ENCODE peak calls at places on chromosomes 5 and 9, in nine cellular contexts. Q is adrenal gland, R is heart left ventricle, H is transverse colon, E is HepG2, I is thyroid gland, D is A549, Y is H1, U is stomach. S is an unnamed sample.
A peak's percentile ranks its signal among the peaks of the same experiment; 100 is the strongest.

GRCh38 chr5:65142511-65143011 is 339.2 kb downstream of the ADAMTS6 start:
- DNase-seq in D (peak; percentile 11), E (no peak), Q (no peak), Y (peak; percentile 21), H (no peak), R (no peak), I (no peak), U (no peak), S (no peak)

GRCh38 chr5:13976867-13977479 is 32.5 kb upstream of the DNAH5 start:
- DNase-seq in D (peak; percentile 49), Y (no peak), Q (no peak), I (no peak), R (no peak), H (no peak), U (no peak), E (peak; percentile 15), S (no peak)

GRCh38 chr5:180172447-180173197 is 36.4 kb downstream of the RASGEF1C start:
- DNase-seq in Y (no peak), Q (peak; percentile 63), I (no peak), U (no peak), R (peak; percentile 41), E (peak; percentile 73), H (no peak), D (no peak), S (peak; percentile 73)

GRCh38 chr9:35489313-35490154 is at the start of gene RUSC2:
- DNase-seq in Q (peak; percentile 85), E (peak; percentile 75), H (peak; percentile 76), D (peak; percentile 91), Y (peak; percentile 61), I (peak; percentile 87), U (peak; percentile 78), R (peak; percentile 89), S (peak; percentile 87)

GRCh38 chr5:132391247-132391646 is 21.7 kb downstream of the SLC22A5 start:
- DNase-seq in Q (no peak), Y (no peak), D (no peak), R (no peak), H (no peak), U (no peak), I (no peak), E (no peak), S (no peak)

GRCh38 chr9:12784461-12785250 is 9.8 kb downstream of the LURAP1L start:
- DNase-seq in E (peak; percentile 96), Y (no peak), I (peak; percentile 55), U (peak; percentile 64), Q (peak; percentile 72), D (peak; percentile 98), H (peak; percentile 42), R (no peak), S (no peak)

GRCh38 chr9:134971196-134971595 is 53.5 kb upstream of the FCN1 start:
- DNase-seq in D (no peak), Y (no peak), R (peak; percentile 3), U (no peak), H (no peak), I (no peak), E (no peak), Q (no peak), S (no peak)

GRCh38 chr9:96048954-96049831 is 173.7 kb downstream of the ERCC6L2 start:
- DNase-seq in U (peak; percentile 96), Y (no peak), E (no peak), D (no peak), I (no peak), Q (no peak), H (no peak), R (no peak), S (peak; percentile 23)

GRCh38 chr5:20353481-20353880 is 365.5 kb upstream of the CDH18 start:
- DNase-seq in R (no peak), Q (no peak), H (no peak), E (no peak), Y (no peak), U (no peak), D (no peak), I (no peak), S (no peak)

GRCh38 chr9:76615149-76615548 is 149.1 kb upstream of the PCA3 start:
- DNase-seq in U (peak; percentile 75), I (no peak), Y (no peak), H (peak; percentile 46), Q (no peak), R (no peak), D (no peak), E (peak; percentile 8), S (peak; percentile 35)

GRCh38 chr5:127320032-127320945 is 29.7 kb downstream of the MEGF10 start:
- DNase-seq in D (no peak), R (no peak), Q (no peak), E (no peak), H (no peak), I (no peak), Y (no peak), U (no peak), S (no peak)

GRCh38 chr5:16855475-16855874 is 80.6 kb downstream of the MYO10 start:
- DNase-seq in U (peak; percentile 39), I (no peak), D (no peak), E (no peak), Q (peak; percentile 61), Y (no peak), H (no peak), R (peak; percentile 31), S (peak; percentile 46)

GRCh38 chr9:32955655-32956478 is 45.6 kb downstream of the APTX start:
- DNase-seq in D (no peak), U (no peak), H (no peak), R (no peak), Y (no peak), E (no peak), Q (no peak), I (peak; percentile 16), S (no peak)

GRCh38 chr5:104952876-104953275 is 1390.3 kb upstream of the NUDT12 start:
- DNase-seq in I (no peak), U (no peak), R (no peak), H (no peak), E (no peak), D (no peak), Q (no peak), Y (no peak), S (no peak)

GRCh38 chr9:32587901-32588300 is 14.9 kb upstream of the NDUFB6 start:
- DNase-seq in U (no peak), E (no peak), Y (no peak), D (no peak), Q (no peak), R (no peak), I (no peak), H (no peak), S (no peak)

DNA sequence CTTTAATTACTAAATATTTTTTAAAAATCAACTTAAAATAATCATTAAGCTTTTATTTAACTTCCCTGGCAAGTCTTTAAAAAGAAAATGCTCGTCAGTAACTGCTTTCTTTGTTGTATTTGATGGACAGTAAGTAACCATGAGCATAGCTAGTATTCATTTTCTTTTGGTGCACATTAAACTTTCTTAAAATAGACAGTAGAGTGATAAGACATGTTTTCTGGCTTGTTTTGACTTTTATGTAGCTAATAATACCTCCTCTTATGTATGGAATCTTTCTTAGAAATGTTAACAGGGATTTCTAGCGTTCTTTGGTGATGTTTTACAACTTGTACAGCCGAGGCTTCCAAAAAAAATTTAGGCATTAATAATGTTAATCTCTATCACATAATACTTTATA is 22.6 kb downstream of the FBXO38 start:
- DNase-seq in E (no peak), Q (no peak), H (no peak), Y (no peak), U (no peak), I (no peak), R (no peak), D (no peak), S (no peak)
- H3K4me1 ChIP-seq in E (no peaks in the 10 kb centered on the region), Q (no peaks in the 10 kb centered on the region), H (no peaks in the 10 kb centered on the region), Y (no peaks in the 10 kb centered on the region), U (peaks cover 26% of the 10 kb centered on the region), I (no peaks in the 10 kb centered on the region), R (peaks cover 11% of the 10 kb centered on the region), D (peaks cover 2% of the 10 kb centered on the region), S (no peaks in the 10 kb centered on the region)

GRCh38 chr9:266228-266627 is 51.6 kb downstream of the DOCK8 start:
- DNase-seq in I (no peak), D (no peak), E (no peak), R (no peak), Y (no peak), Q (no peak), H (no peak), U (no peak), S (no peak)
- TF ChIP-seq POLR2A in I (no peak), D (no peak), E (no peak), R (no peak), Y (no peak), Q (no peak), H (no peak), U (no peak), S (no peak)

DNA sequence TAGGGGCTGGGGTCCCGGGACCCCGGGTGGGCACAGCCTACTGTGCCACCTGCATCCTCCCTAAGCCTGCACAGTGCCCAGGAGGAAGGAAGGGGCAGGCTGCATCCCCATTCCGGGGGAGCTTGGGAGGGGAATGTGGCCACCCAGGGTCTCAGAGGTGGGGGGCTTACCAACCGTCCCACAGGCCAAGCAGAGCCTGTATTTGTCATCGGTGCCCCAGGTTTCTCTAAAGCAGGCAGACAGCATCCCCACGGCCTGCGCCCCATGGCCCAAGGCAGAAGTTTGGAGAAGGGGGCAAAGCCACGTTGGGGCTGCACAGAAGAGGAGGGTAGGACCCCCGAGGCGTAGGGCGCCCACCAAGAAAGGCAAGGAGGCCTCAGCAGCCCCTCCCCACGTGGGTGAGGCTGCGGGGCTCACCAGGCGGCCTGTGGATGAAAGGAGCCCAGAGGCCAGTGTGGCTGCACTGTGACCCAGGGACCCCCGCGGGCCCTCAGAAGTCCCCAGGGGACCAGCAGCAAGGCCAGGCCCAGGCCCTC is 494 bp upstream of the GPSM1 start:
- DNase-seq in Q (no peak), D (no peak), R (no peak), U (no peak), H (no peak), I (no peak), Y (no peak), E (no peak), S (no peak)
- H3K4me3 ChIP-seq in Q (peak overlapping the region; percentile 93), D (peak overlapping the region; percentile 89), R (peak overlapping the region; percentile 75), U (peak overlapping the region; percentile 70), H (peak overlapping the region; percentile 59), I (no peak overlapping the region), Y (peak overlapping the region; percentile 63), E (no peak overlapping the region), S (no peak overlapping the region)

GRCh38 chr5:159628703-159629102 is 287.6 kb upstream of the ADRA1B start:
- DNase-seq in E (no peak), U (no peak), Q (no peak), R (no peak), Y (no peak), H (no peak), D (no peak), I (no peak), S (no peak)

GRCh38 chr5:159630545-159630944 is 285.7 kb upstream of the ADRA1B start:
- DNase-seq in R (no peak), I (no peak), H (no peak), E (no peak), D (no peak), Q (no peak), Y (no peak), U (no peak), S (no peak)

GRCh38 chr5:159629158-159629557 is 287.1 kb upstream of the ADRA1B start:
- DNase-seq in H (no peak), R (no peak), I (no peak), Y (no peak), E (no peak), U (no peak), D (no peak), Q (no peak), S (no peak)

DNA sequence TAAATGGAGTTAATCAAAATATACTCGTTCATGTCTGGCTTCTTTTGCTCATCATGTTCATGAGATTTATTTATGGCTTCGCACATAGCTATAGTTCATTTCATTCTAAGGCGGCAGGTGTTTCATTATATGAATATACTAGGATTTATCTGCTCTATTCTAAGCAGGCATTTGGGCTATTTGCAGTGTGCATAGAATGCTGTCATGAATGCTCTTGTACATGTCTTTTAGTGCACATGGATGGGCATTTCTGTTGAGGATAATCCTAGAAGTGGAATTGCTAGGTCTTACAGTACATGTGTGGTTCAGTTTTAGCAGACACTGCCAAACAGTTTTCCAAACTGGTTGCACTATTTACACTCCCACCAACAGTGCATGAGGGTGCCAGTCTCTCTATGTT is 285.3 kb upstream of the ADRA1B start:
- DNase-seq in I (no peak), D (no peak), R (no peak), Y (no peak), U (no peak), H (no peak), Q (no peak), E (no peak), S (no peak)
- H3K4me1 ChIP-seq in I (no peaks in the 10 kb centered on the region), D (no peaks in the 10 kb centered on the region), R (no peaks in the 10 kb centered on the region), Y (peaks cover 2% of the 10 kb centered on the region), U (no peaks in the 10 kb centered on the region), H (no peaks in the 10 kb centered on the region), Q (no peaks in the 10 kb centered on the region), E (no peaks in the 10 kb centered on the region), S (no peaks in the 10 kb centered on the region)